ENCODE peak calls at places on chromosomes 12 and 14, in seven cellular contexts. T, D, E, I, F, H and A are unnamed samples.

GRCh38 chr14:56212541-56212940 is 94.3 kb downstream of the PELI2 start:
- DNase-seq in E (no peak), H (no peak), I (no peak), D (no peak), F (no peak), T (no peak), A (no peak)

GRCh38 chr12:1845427-1845826 is 25.1 kb downstream of the LRTM2 start:
- DNase-seq in D (no peak), F (no peak), T (no peak), I (no peak), H (no peak), E (no peak), A (no peak)

GRCh38 chr14:30240002-30240401 is 312.4 kb upstream of the PRKD1 start:
- DNase-seq in H (no peak), F (no peak), E (no peak), D (no peak), T (no peak), I (peak), A (no peak)

GRCh38 chr12:22709292-22709691 is 84.3 kb downstream of the ETNK1 start:
- DNase-seq in E (peak), I (peak), D (peak), T (no peak), H (peak), F (peak), A (peak)

GRCh38 chr14:68842298-68842697 is 49.4 kb upstream of the ZFP36L1 start:
- DNase-seq in D (no peak), E (no peak), T (no peak), H (peak), I (no peak), F (no peak), A (peak)

GRCh38 chr12:98420403-98420800 is 95.0 kb upstream of the TMPO start:
- DNase-seq in H (no peak), I (no peak), F (no peak), T (no peak), D (no peak), E (no peak), A (peak)

GRCh38 chr14:22458737-22459136 is 130.3 kb downstream of the DAD1 start:
- DNase-seq in H (no peak), D (no peak), E (no peak), I (no peak), T (no peak), F (no peak), A (no peak)

GRCh38 chr12:30357712-30358111 is 338.0 kb downstream of the IPO8 start:
- DNase-seq in T (no peak), D (no peak), E (no peak), I (no peak), F (no peak), H (no peak), A (no peak)

GRCh38 chr14:81209187-81209836 is 11.4 kb downstream of the GTF2A1 start:
- DNase-seq in D (no peak), F (no peak), H (no peak), I (no peak), E (no peak), T (no peak), A (no peak)

GRCh38 chr12:62914443-62914909 is 20.5 kb downstream of the PPM1H start:
- DNase-seq in D (no peak), I (no peak), H (no peak), T (no peak), F (no peak), E (no peak), A (no peak)

GRCh38 chr12:113301811-113302210 is 33.1 kb downstream of the SLC8B1 start:
- DNase-seq in E (no peak), D (no peak), F (no peak), H (no peak), T (no peak), I (no peak), A (no peak)